ENCODE peak calls at places on chromosomes 2 and 18, in four cellular contexts. K is GM12878, Y is WTC11, W is K562. B is an unnamed sample.

GRCh38 chr2:239287461-239287860 is 113.4 kb downstream of the HDAC4 start:
- DNase-seq in W (no peak), Y (no peak), K (no peak), B (no peak)

GRCh38 chr2:222440670-222441422 is 16.5 kb downstream of the SGPP2 start:
- DNase-seq in K (no peak), W (no peak), Y (no peak), B (peak; percentile 22)

GRCh38 chr2:3142961-3143571 is 234.6 kb downstream of the EIPR1 start:
- DNase-seq in K (no peak), Y (no peak), W (no peak), B (no peak)

GRCh38 chr18:72867721-72868665 is at the start of gene NETO1:
- DNase-seq in K (no peak), Y (peak; percentile 62), W (no peak), B (no peak)

GRCh38 chr2:32006992-32007391 is 3.8 kb downstream of the MEMO1 start:
- DNase-seq in K (no peak), W (no peak), Y (no peak), B (peak; percentile 50)

GRCh38 chr2:48779019-48779418 is 23.5 kb upstream of the LHCGR start:
- DNase-seq in Y (no peak), K (no peak), W (no peak), B (no peak)

GRCh38 chr2:9539530-9539929 is 16.1 kb downstream of the ADAM17 start:
- DNase-seq in W (no peak), Y (no peak), K (no peak), B (no peak)

GRCh38 chr18:46265190-46266156 is 161.3 kb downstream of the HAUS1 start:
- DNase-seq in K (no peak), Y (no peak), W (no peak), B (no peak)

GRCh38 chr2:75375646-75376582 is 176.6 kb upstream of the TACR1 start:
- DNase-seq in K (no peak), W (no peak), Y (no peak), B (no peak)

GRCh38 chr2:161067846-161068245 is 92.4 kb upstream of the TANK start:
- DNase-seq in W (no peak), K (no peak), Y (no peak), B (no peak)

GRCh38 chr2:134170700-134171099 is 83.2 kb upstream of the MGAT5 start:
- DNase-seq in W (no peak), K (no peak), Y (no peak), B (no peak)

GRCh38 chr2:97748397-97748796 is 35.0 kb downstream of the ZAP70 start:
- DNase-seq in K (no peak), W (peak; percentile 67), Y (peak; percentile 85), B (peak; percentile 67)

GRCh38 chr2:147294825-147295392 is 549.9 kb upstream of the ACVR2A start:
- DNase-seq in Y (no peak), W (no peak), K (no peak), B (no peak)

GRCh38 chr2:213306320-213306942 is 22.2 kb downstream of the SPAG16 start:
- DNase-seq in Y (no peak), K (no peak), W (no peak), B (no peak)

GRCh38 chr18:60090170-60090569 is 190.4 kb downstream of the PMAIP1 start:
- DNase-seq in Y (no peak), K (no peak), W (no peak), B (no peak)

GRCh38 chr18:73940721-73941120 is 206.9 kb downstream of the FBXO15 start:
- DNase-seq in K (no peak), Y (no peak), W (no peak), B (no peak)

GRCh38 chr2:201779996-201780673 is 598 bp downstream of the ALS2 start:
- DNase-seq in Y (no peak), W (no peak), K (no peak), B (peak; percentile 25)

GRCh38 chr18:62566199-62566598 is 43.4 kb downstream of the ZCCHC2 start:
- DNase-seq in W (no peak), K (no peak), Y (peak; percentile 29), B (peak; percentile 27)

GRCh38 chr2:70656421-70657010 is 102.9 kb upstream of the TGFA start:
- DNase-seq in K (no peak), W (no peak), Y (no peak), B (no peak)

GRCh38 chr18:48837676-48838075 is 113.1 kb downstream of the SMAD7 start:
- DNase-seq in K (no peak), W (no peak), Y (no peak), B (no peak)

GRCh38 chr2:101348851-101349250 is 38.5 kb downstream of the CREG2 start:
- DNase-seq in Y (no peak), K (no peak), W (no peak), B (peak; percentile 67)

GRCh38 chr2:216319771-216320170 is 52.5 kb downstream of the MARCHF4 start:
- DNase-seq in K (no peak), Y (peak; percentile 29), W (no peak), B (no peak)

GRCh38 chr18:80246656-80247402 is 485 bp downstream of the PARD6G start:
- DNase-seq in W (peak; percentile 55), K (no peak), Y (peak; percentile 44), B (no peak)

GRCh38 chr18:34857310-34857709 is 147.2 kb downstream of the DTNA start:
- DNase-seq in Y (no peak), W (no peak), K (no peak), B (no peak)

GRCh38 chr2:210502997-210503621 is 26.6 kb upstream of the LANCL1 start:
- DNase-seq in W (peak; percentile 33), K (no peak), Y (peak; percentile 47), B (peak; percentile 47)

GRCh38 chr2:98461650-98462049 is 17.0 kb downstream of the INPP4A start:
- DNase-seq in W (no peak), K (no peak), Y (no peak), B (no peak)

GRCh38 chr2:46803911-46804670 is 111.5 kb downstream of the MCFD2 start:
- DNase-seq in Y (no peak), W (no peak), K (no peak), B (no peak)

GRCh38 chr18:49884959-49885358 is 71.6 kb upstream of the ACAA2 start:
- DNase-seq in K (no peak), W (no peak), Y (no peak), B (no peak)

GRCh38 chr2:28398101-28398834 is 5.6 kb downstream of the FOSL2 start:
- DNase-seq in K (no peak), W (no peak), Y (no peak), B (no peak)

GRCh38 chr2:521853-522530 is 155.2 kb downstream of the TMEM18 start:
- DNase-seq in Y (no peak), K (no peak), W (no peak), B (no peak)

GRCh38 chr2:207499114-207499513 is 30.6 kb upstream of the CREB1 start:
- DNase-seq in W (no peak), K (no peak), Y (no peak), B (no peak)

DNA sequence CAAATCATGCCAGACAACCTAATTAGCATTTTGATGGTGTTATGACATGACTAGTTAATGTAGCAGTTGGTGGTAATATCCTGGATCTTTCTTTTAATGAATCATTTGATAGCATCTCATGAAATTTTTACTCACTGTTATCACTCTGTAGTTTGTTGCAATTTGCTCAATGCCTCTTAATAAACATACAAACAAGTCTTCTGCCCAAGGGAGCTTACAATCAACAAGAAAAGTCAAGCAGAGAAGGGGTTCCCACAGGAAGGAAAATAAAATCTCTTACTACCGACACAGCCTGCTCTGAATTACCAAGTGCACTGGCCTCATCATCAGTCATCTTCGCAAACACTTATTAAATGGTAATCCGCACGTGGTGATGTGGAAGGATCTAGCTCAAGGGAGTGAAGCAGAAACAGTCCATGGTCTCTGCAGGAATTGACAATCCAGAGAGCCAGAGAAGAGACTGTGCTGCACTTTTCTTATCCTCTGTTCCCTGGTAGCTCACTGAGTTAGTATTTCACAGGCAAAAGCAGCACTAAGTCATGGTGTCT is 263.5 kb downstream of the EPHA4 start:
- DNase-seq in W (no peak), Y (no peak), K (no peak), B (no peak)
- TF ChIP-seq SP1 in W (no peak), Y (no peak), K (no peak), B (no peak)

GRCh38 chr18:27605107-27605834 is 420.2 kb upstream of the CHST9 start:
- DNase-seq in Y (peak; percentile 61), K (no peak), W (peak; percentile 35), B (peak; percentile 53)

GRCh38 chr18:27609221-27609620 is 424.1 kb upstream of the CHST9 start:
- DNase-seq in W (no peak), Y (no peak), K (no peak), B (no peak)

GRCh38 chr18:27606851-27607250 is 421.7 kb upstream of the CHST9 start:
- DNase-seq in W (no peak), K (no peak), Y (no peak), B (no peak)

GRCh38 chr18:27608174-27608573 is 423.1 kb upstream of the CHST9 start:
- DNase-seq in K (no peak), W (no peak), Y (no peak), B (no peak)

DNA sequence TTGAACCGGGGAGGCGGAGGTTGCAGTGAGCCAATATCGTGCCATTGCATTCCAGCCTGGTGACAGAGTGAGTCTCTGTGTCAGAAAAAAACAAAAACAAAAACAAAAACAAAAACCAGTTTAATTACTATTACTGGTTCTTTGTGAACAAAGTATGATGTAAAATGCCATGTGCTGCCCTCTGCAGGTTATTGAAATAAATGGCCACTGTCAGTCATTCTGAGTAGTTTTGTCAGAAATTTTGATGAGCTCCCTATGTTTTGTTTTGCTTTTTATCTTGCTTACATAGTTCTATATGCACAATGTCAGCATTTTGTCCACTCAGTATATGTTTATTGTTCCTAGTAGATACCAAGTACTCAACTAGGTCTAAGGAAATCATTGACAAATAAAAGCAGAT is 423.6 kb upstream of the CHST9 start:
- DNase-seq in W (no peak), K (no peak), Y (no peak), B (no peak)
- TF ChIP-seq CBFB in W (no peak), K (no peak), Y (no peak), B (no peak)

GRCh38 chr2:120683701-120684100 is 52.0 kb upstream of the GLI2 start:
- DNase-seq in W (no peak), Y (no peak), K (no peak), B (no peak)
- TF ChIP-seq SP1 in W (no peak), Y (no peak), K (no peak), B (no peak)

DNA sequence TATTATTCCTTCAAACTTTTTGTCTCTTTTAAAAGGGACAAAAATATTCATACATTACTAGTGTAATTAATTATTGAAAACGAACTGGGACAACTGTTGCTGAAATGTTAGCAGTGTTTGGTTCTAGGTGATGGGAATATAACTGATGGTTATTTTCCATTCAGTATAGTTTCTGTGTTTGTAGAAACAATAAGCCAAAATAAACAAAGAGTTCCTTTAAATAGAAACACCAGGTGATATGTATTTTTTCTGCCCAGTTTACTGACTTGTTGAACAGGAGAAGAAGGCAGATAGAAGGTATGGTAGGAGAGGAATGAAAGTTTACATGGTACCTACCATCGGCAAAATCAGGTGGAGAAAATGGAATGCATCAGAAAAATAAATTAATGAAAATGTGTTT is 74.2 kb downstream of the LYPD6B start:
- DNase-seq in K (no peak), Y (no peak), W (no peak), B (no peak)
- TF ChIP-seq CBFB in K (no peak), Y (no peak), W (no peak), B (no peak)

GRCh38 chr18:75157359-75157758 is 51.6 kb downstream of the PTGR3 start:
- DNase-seq in Y (no peak), W (no peak), K (no peak), B (no peak)

GRCh38 chr18:75156831-75157230 is 52.1 kb downstream of the PTGR3 start:
- DNase-seq in Y (no peak), W (no peak), K (no peak), B (no peak)

GRCh38 chr18:75156139-75156750 is 52.7 kb downstream of the PTGR3 start:
- DNase-seq in Y (no peak), K (no peak), W (no peak), B (no peak)

GRCh38 chr18:75154259-75154658 is 54.7 kb downstream of the PTGR3 start:
- DNase-seq in Y (no peak), K (no peak), W (no peak), B (no peak)

GRCh38 chr18:75154997-75155396 is 53.9 kb downstream of the PTGR3 start:
- DNase-seq in Y (no peak), K (no peak), W (no peak), B (no peak)
- TF ChIP-seq SP1 in Y (no peak), K (no peak), W (no peak), B (no peak)

B was measured in HepG2.